ENCODE peak calls at places on chromosomes 11 and 22, in ten cellular contexts. X is sigmoid colon, Q is SK-N-SH, D is esophagus muscularis mucosa, T is breast epithelium, N is stomach, P is endothelial cell of umbilical vein, O is Panc1, M is GM23338, Z is GM12878. U is an unnamed sample. For H3K4me1, the result is how much of the 10 kb centered on the place peaks cover.

GRCh38 chr11:88420165-88420781 is 82.7 kb upstream of the CTSC start:
- DNase-seq in Z (no peak), O (no peak), N (no peak), P (no peak), Q (no peak), M (no peak), D (no peak), X (no peak), T (no peak), U (no peak)

GRCh38 chr11:58830693-58831301 is 13.7 kb downstream of the GLYATL2 start:
- DNase-seq in P (no peak), X (no peak), Q (no peak), D (no peak), M (no peak), T (no peak), Z (no peak), O (no peak), N (no peak), U (no peak)

GRCh38 chr22:35205141-35205775 is 52.0 kb upstream of the HMGXB4 start:
- DNase-seq in T (no peak), O (no peak), Q (no peak), N (no peak), M (no peak), P (no peak), Z (no peak), X (no peak), D (no peak), U (no peak)

GRCh38 chr11:114178656-114179055 is 117.5 kb upstream of the NNMT start:
- DNase-seq in N (no peak), X (no peak), P (no peak), M (no peak), T (no peak), Z (no peak), Q (no peak), O (no peak), D (no peak), U (no peak)

GRCh38 chr11:47773882-47774281 is 6.7 kb upstream of the FNBP4 start:
- DNase-seq in X (no peak), Q (no peak), Z (no peak), O (no peak), D (no peak), P (no peak), M (no peak), N (no peak), T (no peak), U (no peak)

GRCh38 chr11:112963368-112963955 is 2.2 kb downstream of the NCAM1 start:
- DNase-seq in P (no peak), T (no peak), N (no peak), X (no peak), D (no peak), O (no peak), Q (peak), M (peak), Z (no peak), U (no peak)

GRCh38 chr22:28009272-28009827 is 90.3 kb upstream of the PITPNB start:
- DNase-seq in P (peak), X (peak), Q (peak), M (peak), N (peak), D (no peak), T (peak), Z (peak), O (peak), U (peak)

GRCh38 chr11:57904369-57904768 is 119.3 kb upstream of the OR9Q1 start:
- DNase-seq in P (no peak), M (no peak), O (no peak), X (no peak), T (no peak), Z (no peak), N (no peak), D (peak), Q (no peak), U (no peak)

GRCh38 chr11:32891657-32892354 is 805 bp upstream of the QSER1 start:
- DNase-seq in O (no peak), D (no peak), M (peak), Q (no peak), X (no peak), Z (no peak), N (no peak), T (no peak), P (peak), U (no peak)

GRCh38 chr11:118206612-118207031 is 18.2 kb downstream of the JAML start:
- DNase-seq in Q (no peak), N (no peak), X (no peak), Z (no peak), M (no peak), O (no peak), D (no peak), T (no peak), P (peak), U (no peak)

GRCh38 chr11:35177370-35177769 is 38.4 kb downstream of the CD44 start:
- DNase-seq in X (no peak), N (no peak), O (no peak), D (no peak), Q (no peak), P (no peak), T (no peak), Z (no peak), M (no peak), U (no peak)

GRCh38 chr22:40476341-40476740 is 105.9 kb downstream of the SGSM3 start:
- DNase-seq in M (no peak), D (no peak), N (no peak), O (no peak), X (no peak), Q (no peak), P (no peak), Z (no peak), T (no peak), U (no peak)

GRCh38 chr11:72631806-72632731 is 42.2 kb downstream of the PDE2A start:
- DNase-seq in P (peak), M (no peak), X (peak), O (no peak), Z (no peak), T (no peak), D (no peak), Q (peak), N (no peak), U (peak)
- TF ChIP-seq POLR2AphosphoS5 in P (peak), M (no peak), X (peak), O (no peak), Z (no peak), T (no peak), D (peak), Q (no peak), N (no peak), U (peak)

GRCh38 chr11:72422414-72422813 is 11.9 kb downstream of the CLPB start:
- DNase-seq in Q (no peak), T (no peak), P (no peak), N (no peak), M (no peak), X (no peak), D (no peak), O (no peak), Z (no peak), U (no peak)

GRCh38 chr11:72423840-72424239 is 10.5 kb downstream of the CLPB start:
- DNase-seq in T (no peak), Q (no peak), P (no peak), D (no peak), Z (no peak), M (no peak), X (no peak), N (no peak), O (no peak), U (no peak)

GRCh38 chr11:72426054-72426757 is 8.1 kb downstream of the CLPB start:
- DNase-seq in X (peak), O (no peak), Z (no peak), P (no peak), Q (no peak), D (no peak), N (no peak), T (no peak), M (no peak), U (no peak)

GRCh38 chr11:72426758-72427157 is 7.6 kb downstream of the CLPB start:
- DNase-seq in O (no peak), P (no peak), X (peak), T (no peak), D (no peak), Q (no peak), Z (no peak), N (no peak), M (no peak), U (no peak)

DNA sequence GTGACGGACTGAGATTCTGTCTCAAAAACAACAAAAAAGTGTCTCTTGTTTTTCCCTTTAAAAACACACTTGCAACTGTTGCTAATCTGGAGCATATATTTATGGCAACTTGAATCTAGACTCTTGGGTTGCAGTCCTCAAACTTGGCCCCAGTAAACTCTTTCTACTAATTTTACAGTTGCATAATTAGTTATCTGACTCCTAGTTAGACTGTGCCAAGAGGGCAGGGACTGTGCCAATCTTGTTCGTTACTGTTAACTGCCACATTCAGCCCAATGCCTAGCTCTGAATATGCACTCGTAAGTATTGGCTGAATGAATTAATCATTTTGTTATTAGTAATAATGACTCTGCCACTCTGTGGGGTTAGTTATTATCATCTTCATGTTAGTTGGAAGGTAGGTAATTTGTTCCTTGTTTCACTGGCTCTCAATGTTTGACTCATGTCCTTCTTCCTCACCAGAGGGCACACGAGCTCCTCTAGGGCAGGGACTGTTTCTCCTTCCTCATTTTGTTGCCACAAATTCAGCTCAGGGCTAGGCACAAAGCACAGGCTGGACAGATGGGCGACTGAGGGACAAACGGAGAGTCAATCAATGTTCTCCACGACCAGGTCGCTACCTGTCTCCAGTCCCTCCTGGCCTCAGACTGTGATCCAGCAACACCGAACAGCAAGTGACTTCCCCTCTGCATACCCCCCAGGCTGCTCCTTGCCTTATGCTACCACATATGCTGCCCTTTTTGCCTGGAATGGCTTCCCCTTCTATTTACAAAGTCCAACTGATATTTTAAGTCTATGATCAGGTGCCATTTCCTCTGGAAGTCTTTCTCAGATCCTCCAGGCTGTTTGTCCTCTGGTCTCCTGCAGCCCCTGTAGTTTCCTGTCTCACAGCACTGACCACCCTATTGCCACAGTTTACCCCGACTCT is 9.0 kb downstream of the CLPB start:
- DNase-seq in N (peak), O (no peak), Q (no peak), X (peak), D (no peak), Z (no peak), M (no peak), T (no peak), P (no peak), U (no peak)
- H3K4me1 ChIP-seq in N (under half), O (under half), Q (under half), X (under half), D (under half), Z (under half), M (under half), T (under half), P (under half), U (under half)

GRCh38 chr11:72831521-72832300 is 17.5 kb downstream of the ATG16L2 start:
- DNase-seq in T (peak), P (peak), Z (no peak), X (peak), M (peak), Q (peak), N (peak), D (no peak), O (peak), U (peak)
- TF ChIP-seq POLR2AphosphoS5 in T (no peak), P (peak), Z (no peak), X (no peak), M (no peak), Q (no peak), N (peak), D (peak), O (no peak), U (peak)

DNA sequence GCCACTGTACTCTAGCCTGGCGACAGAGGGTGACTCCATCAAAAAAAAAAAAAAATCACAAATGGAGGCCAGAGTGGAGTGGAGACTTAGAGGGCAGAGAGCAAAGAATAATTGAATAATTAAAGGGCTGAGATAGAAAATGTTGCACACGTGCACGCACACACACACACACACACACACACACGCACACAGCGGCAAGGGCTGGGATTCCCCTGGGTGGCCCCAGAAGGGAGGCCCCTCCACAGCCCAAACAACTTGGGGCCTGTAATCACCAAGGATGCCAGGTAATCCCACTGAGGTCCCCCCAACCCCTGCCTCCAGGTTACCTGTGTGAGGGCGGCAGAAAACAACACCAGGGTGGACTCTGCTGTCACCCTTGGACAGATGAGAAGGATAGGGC is 12.0 kb upstream of the DGKZ start:
- DNase-seq in D (no peak), X (no peak), N (no peak), M (no peak), O (no peak), Z (no peak), T (no peak), P (no peak), Q (no peak), U (no peak)
- H3K4me1 ChIP-seq in D (half or more), X (under half), N (under half), M (half or more), O (under half), Z (under half), T (under half), P (under half), Q (under half), U (half or more)

GRCh38 chr11:73693877-73694525 is 47.6 kb downstream of the PLEKHB1 start:
- DNase-seq in Q (no peak), T (no peak), Z (no peak), M (no peak), X (no peak), O (no peak), D (no peak), P (no peak), N (no peak), U (no peak)
- TF ChIP-seq POLR2AphosphoS5 in Q (no peak), T (no peak), Z (no peak), M (no peak), X (no peak), O (no peak), D (no peak), P (no peak), N (no peak), U (no peak)

DNA sequence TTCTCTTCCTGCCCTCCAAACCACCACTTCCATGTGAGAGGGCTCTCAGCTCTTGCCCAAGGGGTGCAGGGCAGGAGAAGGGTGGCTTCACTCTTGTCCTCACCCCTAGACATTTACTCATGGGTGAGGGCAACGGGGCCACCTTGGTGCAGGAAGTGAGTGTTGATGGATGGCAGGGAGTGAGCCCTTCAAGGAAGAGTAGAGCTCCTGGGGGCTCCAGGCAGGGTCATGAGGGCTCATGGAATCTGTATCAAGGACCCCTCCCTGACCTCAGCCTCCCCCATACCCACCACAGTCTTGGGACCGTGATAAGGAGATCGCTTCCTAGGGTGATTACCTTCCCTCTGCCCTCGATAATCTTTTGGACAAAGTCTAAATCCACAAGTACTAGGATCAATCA is 37.8 kb downstream of the TSPAN18 start:
- DNase-seq in X (peak), D (no peak), N (no peak), P (no peak), Z (no peak), O (no peak), Q (no peak), T (no peak), M (no peak), U (no peak)
- H3K4me1 ChIP-seq in X (half or more), D (half or more), N (under half), P (under half), Z (under half), O (under half), Q (half or more), T (under half), M (under half), U (under half)

GRCh38 chr22:21102659-21103267 is 57.0 kb downstream of the LRRC74B start:
- DNase-seq in N (peak), T (peak), M (peak), Z (no peak), D (peak), Q (peak), X (peak), O (peak), P (peak), U (peak)
- TF ChIP-seq POLR2AphosphoS5 in N (no peak), T (no peak), M (no peak), Z (no peak), D (no peak), Q (no peak), X (no peak), O (no peak), P (no peak), U (no peak)

GRCh38 chr11:67268036-67268683 is 1.9 kb downstream of the GRK2 start:
- DNase-seq in N (no peak), P (no peak), D (no peak), Z (peak), O (no peak), X (peak), Q (no peak), T (no peak), M (no peak), U (peak)
- H3K4me1 ChIP-seq in N (half or more), P (under half), D (half or more), Z (half or more), O (under half), X (half or more), Q (under half), T (half or more), M (under half), U (half or more)